ENCODE peak calls at places on chromosomes 7 and 10, in seven cellular contexts. One of them, this sample, is unnamed.

GRCh38 chr10:13776861-13777301 is 190.1 kb downstream of the PRPF18 start:
- DNase-seq in stomach: no peak
- DNase-seq in ascending aorta: no peak
- DNase-seq in ovary: no peak
- DNase-seq in body of pancreas: no peak
- DNase-seq in thoracic aorta: no peak
- DNase-seq in heart right ventricle: no peak
- DNase-seq in this sample: no peak

GRCh38 chr7:108815815-108816214 is 246.1 kb downstream of the DNAJB9 start:
- DNase-seq in ovary: no peak
- DNase-seq in thoracic aorta: no peak
- DNase-seq in ascending aorta: no peak
- DNase-seq in body of pancreas: no peak
- DNase-seq in stomach: no peak
- DNase-seq in heart right ventricle: no peak
- DNase-seq in this sample: no peak

GRCh38 chr7:101567231-101567630 is 61.9 kb downstream of the MYL10 start:
- DNase-seq in ovary: no peak
- DNase-seq in thoracic aorta: no peak
- DNase-seq in ascending aorta: peak; percentile 38
- DNase-seq in stomach: no peak
- DNase-seq in heart right ventricle: no peak
- DNase-seq in body of pancreas: no peak
- DNase-seq in this sample: no peak

GRCh38 chr7:102306916-102307677 is 20.4 kb downstream of the SH2B2 start:
- DNase-seq in ascending aorta: no peak
- DNase-seq in stomach: peak; percentile 72
- DNase-seq in thoracic aorta: no peak
- DNase-seq in ovary: no peak
- DNase-seq in body of pancreas: peak; percentile 68
- DNase-seq in heart right ventricle: peak; percentile 33
- DNase-seq in this sample: peak; percentile 45

GRCh38 chr7:94028768-94029167 is 24.6 kb upstream of the BET1 start:
- DNase-seq in body of pancreas: no peak
- DNase-seq in ovary: no peak
- DNase-seq in stomach: no peak
- DNase-seq in heart right ventricle: no peak
- DNase-seq in ascending aorta: no peak
- DNase-seq in thoracic aorta: no peak
- DNase-seq in this sample: no peak

GRCh38 chr7:23184709-23185354 is 3.0 kb downstream of the NUP42 start:
- DNase-seq in stomach: no peak
- DNase-seq in body of pancreas: peak; percentile 34
- DNase-seq in thoracic aorta: no peak
- DNase-seq in ascending aorta: no peak
- DNase-seq in ovary: no peak
- DNase-seq in heart right ventricle: peak; percentile 58
- DNase-seq in this sample: no peak

GRCh38 chr10:131010965-131011575 is 300.5 kb downstream of the TCERG1L start:
- DNase-seq in heart right ventricle: no peak
- DNase-seq in body of pancreas: no peak
- DNase-seq in ascending aorta: no peak
- DNase-seq in ovary: no peak
- DNase-seq in thoracic aorta: no peak
- DNase-seq in stomach: no peak
- DNase-seq in this sample: no peak

GRCh38 chr7:84149573-84149972 is 45.0 kb downstream of the SEMA3A start:
- DNase-seq in ovary: no peak
- DNase-seq in heart right ventricle: no peak
- DNase-seq in ascending aorta: no peak
- DNase-seq in thoracic aorta: no peak
- DNase-seq in stomach: no peak
- DNase-seq in body of pancreas: no peak
- DNase-seq in this sample: no peak

GRCh38 chr10:74991435-74991834 is 120.0 kb upstream of the SAMD8 start:
- DNase-seq in body of pancreas: no peak
- DNase-seq in ovary: no peak
- DNase-seq in ascending aorta: no peak
- DNase-seq in heart right ventricle: no peak
- DNase-seq in stomach: no peak
- DNase-seq in thoracic aorta: no peak
- DNase-seq in this sample: no peak

GRCh38 chr7:17619194-17619818 is 320.9 kb downstream of the AHR start:
- DNase-seq in stomach: no peak
- DNase-seq in ovary: no peak
- DNase-seq in ascending aorta: no peak
- DNase-seq in heart right ventricle: no peak
- DNase-seq in thoracic aorta: no peak
- DNase-seq in body of pancreas: no peak
- DNase-seq in this sample: no peak

GRCh38 chr10:538895-539294 is 150.6 kb downstream of the DIP2C start:
- DNase-seq in ovary: no peak
- DNase-seq in thoracic aorta: no peak
- DNase-seq in ascending aorta: no peak
- DNase-seq in heart right ventricle: no peak
- DNase-seq in stomach: no peak
- DNase-seq in body of pancreas: no peak
- DNase-seq in this sample: no peak

GRCh38 chr7:131538791-131539179 is 17.6 kb downstream of the PODXL start:
- DNase-seq in heart right ventricle: peak; percentile 50
- DNase-seq in body of pancreas: no peak
- DNase-seq in ovary: no peak
- DNase-seq in ascending aorta: no peak
- DNase-seq in stomach: no peak
- DNase-seq in thoracic aorta: no peak
- DNase-seq in this sample: no peak

GRCh38 chr10:100736809-100737358 is 8.5 kb upstream of the PAX2 start:
- DNase-seq in heart right ventricle: no peak
- DNase-seq in thoracic aorta: no peak
- DNase-seq in stomach: no peak
- DNase-seq in ascending aorta: no peak
- DNase-seq in body of pancreas: no peak
- DNase-seq in ovary: no peak
- DNase-seq in this sample: no peak

GRCh38 chr7:2735744-2736143 is 47.7 kb downstream of the AMZ1 start:
- DNase-seq in stomach: peak; percentile 20
- DNase-seq in thoracic aorta: no peak
- DNase-seq in ascending aorta: peak; percentile 47
- DNase-seq in ovary: no peak
- DNase-seq in body of pancreas: no peak
- DNase-seq in heart right ventricle: no peak
- DNase-seq in this sample: no peak

GRCh38 chr7:153886121-153886505 is 166.1 kb upstream of the DPP6 start:
- DNase-seq in stomach: no peak
- DNase-seq in thoracic aorta: no peak
- DNase-seq in body of pancreas: peak; percentile 28
- DNase-seq in ovary: no peak
- DNase-seq in heart right ventricle: no peak
- DNase-seq in ascending aorta: no peak
- DNase-seq in this sample: no peak

GRCh38 chr10:65611592-65611991 is 1314.2 kb upstream of the LRRTM3 start:
- DNase-seq in thoracic aorta: no peak
- DNase-seq in ovary: no peak
- DNase-seq in heart right ventricle: no peak
- DNase-seq in stomach: no peak
- DNase-seq in body of pancreas: no peak
- DNase-seq in ascending aorta: no peak
- DNase-seq in this sample: no peak

GRCh38 chr7:34761627-34762026 is 103.6 kb downstream of the NPSR1 start:
- DNase-seq in ovary: no peak
- DNase-seq in body of pancreas: no peak
- DNase-seq in thoracic aorta: no peak
- DNase-seq in ascending aorta: no peak
- DNase-seq in stomach: no peak
- DNase-seq in heart right ventricle: no peak
- DNase-seq in this sample: no peak

GRCh38 chr10:23512355-23513058 is 73.6 kb downstream of the OTUD1 start:
- DNase-seq in body of pancreas: peak; percentile 35
- DNase-seq in thoracic aorta: no peak
- DNase-seq in ovary: no peak
- DNase-seq in stomach: no peak
- DNase-seq in heart right ventricle: no peak
- DNase-seq in ascending aorta: no peak
- DNase-seq in this sample: no peak

GRCh38 chr7:148238926-148239325 is 351.6 kb upstream of the C7orf33 start:
- DNase-seq in body of pancreas: no peak
- DNase-seq in ascending aorta: no peak
- DNase-seq in thoracic aorta: no peak
- DNase-seq in stomach: no peak
- DNase-seq in heart right ventricle: no peak
- DNase-seq in ovary: no peak
- DNase-seq in this sample: no peak

GRCh38 chr7:116443646-116444045 is 55.9 kb upstream of the CAV2 start:
- DNase-seq in body of pancreas: no peak
- DNase-seq in ovary: no peak
- DNase-seq in stomach: no peak
- DNase-seq in thoracic aorta: no peak
- DNase-seq in ascending aorta: no peak
- DNase-seq in heart right ventricle: no peak
- DNase-seq in this sample: no peak

GRCh38 chr7:70573202-70573810 is 558.6 kb upstream of the GALNT17 start:
- DNase-seq in ascending aorta: no peak
- DNase-seq in heart right ventricle: no peak
- DNase-seq in thoracic aorta: no peak
- DNase-seq in ovary: no peak
- DNase-seq in body of pancreas: no peak
- DNase-seq in stomach: no peak
- DNase-seq in this sample: no peak

GRCh38 chr7:141028767-141029166 is 14.0 kb upstream of the MRPS33 start:
- DNase-seq in body of pancreas: no peak
- DNase-seq in thoracic aorta: no peak
- DNase-seq in ascending aorta: no peak
- DNase-seq in ovary: no peak
- DNase-seq in heart right ventricle: no peak
- DNase-seq in stomach: no peak
- DNase-seq in this sample: no peak

GRCh38 chr7:132263151-132263550 is 313.1 kb downstream of the PLXNA4 start:
- DNase-seq in ovary: no peak
- DNase-seq in body of pancreas: no peak
- DNase-seq in thoracic aorta: no peak
- DNase-seq in heart right ventricle: no peak
- DNase-seq in ascending aorta: no peak
- DNase-seq in stomach: no peak
- DNase-seq in this sample: no peak

GRCh38 chr7:39587393-39587792 is 21.2 kb downstream of the YAE1 start:
- DNase-seq in ascending aorta: no peak
- DNase-seq in thoracic aorta: no peak
- DNase-seq in stomach: no peak
- DNase-seq in heart right ventricle: no peak
- DNase-seq in body of pancreas: no peak
- DNase-seq in ovary: no peak
- DNase-seq in this sample: no peak
- H3K4me1 ChIP-seq in ascending aorta: no peaks in the 10 kb centered on the region
- H3K4me1 ChIP-seq in thoracic aorta: no peaks in the 10 kb centered on the region
- H3K4me1 ChIP-seq in stomach: no peaks in the 10 kb centered on the region
- H3K4me1 ChIP-seq in heart right ventricle: peaks cover 7% of the 10 kb centered on the region
- H3K4me1 ChIP-seq in body of pancreas: no peaks in the 10 kb centered on the region
- H3K4me1 ChIP-seq in ovary: no peaks in the 10 kb centered on the region
- H3K4me1 ChIP-seq in this sample: no peaks in the 10 kb centered on the region

GRCh38 chr10:43863270-43863669 is 214.6 kb upstream of the ZNF32 start:
- DNase-seq in thoracic aorta: no peak
- DNase-seq in ovary: peak; percentile 3
- DNase-seq in ascending aorta: no peak
- DNase-seq in heart right ventricle: no peak
- DNase-seq in stomach: no peak
- DNase-seq in body of pancreas: no peak
- DNase-seq in this sample: no peak

GRCh38 chr10:43862756-43863155 is 214.1 kb upstream of the ZNF32 start:
- DNase-seq in thoracic aorta: no peak
- DNase-seq in body of pancreas: no peak
- DNase-seq in heart right ventricle: no peak
- DNase-seq in stomach: no peak
- DNase-seq in ovary: peak; percentile 1
- DNase-seq in ascending aorta: no peak
- DNase-seq in this sample: no peak

GRCh38 chr10:43864622-43865021 is 215.9 kb upstream of the ZNF32 start:
- DNase-seq in thoracic aorta: no peak
- DNase-seq in ascending aorta: no peak
- DNase-seq in body of pancreas: no peak
- DNase-seq in stomach: no peak
- DNase-seq in heart right ventricle: no peak
- DNase-seq in ovary: peak; percentile 7
- DNase-seq in this sample: no peak

GRCh38 chr10:43865275-43866135 is 216.8 kb upstream of the ZNF32 start:
- DNase-seq in stomach: no peak
- DNase-seq in body of pancreas: no peak
- DNase-seq in thoracic aorta: no peak
- DNase-seq in heart right ventricle: no peak
- DNase-seq in ovary: peak; percentile 22
- DNase-seq in ascending aorta: no peak
- DNase-seq in this sample: peak; percentile 27

GRCh38 chr10:43863859-43864591 is 215.3 kb upstream of the ZNF32 start:
- DNase-seq in heart right ventricle: peak; percentile 64
- DNase-seq in stomach: peak; percentile 47
- DNase-seq in thoracic aorta: no peak
- DNase-seq in body of pancreas: peak; percentile 44
- DNase-seq in ovary: peak; percentile 6
- DNase-seq in ascending aorta: peak; percentile 85
- DNase-seq in this sample: no peak
- H3K4me1 ChIP-seq in heart right ventricle: peaks cover 36% of the 10 kb centered on the region
- H3K4me1 ChIP-seq in stomach: peaks cover 28% of the 10 kb centered on the region
- H3K4me1 ChIP-seq in thoracic aorta: peaks cover 51% of the 10 kb centered on the region
- H3K4me1 ChIP-seq in body of pancreas: peaks cover 15% of the 10 kb centered on the region
- H3K4me1 ChIP-seq in ovary: peaks cover 7% of the 10 kb centered on the region
- H3K4me1 ChIP-seq in ascending aorta: peaks cover 25% of the 10 kb centered on the region
- H3K4me1 ChIP-seq in this sample: peaks cover 12% of the 10 kb centered on the region

GRCh38 chr10:79322616-79323566 is 24.4 kb upstream of the PPIF start:
- DNase-seq in heart right ventricle: peak; percentile 36
- DNase-seq in thoracic aorta: no peak
- DNase-seq in ascending aorta: peak; percentile 84
- DNase-seq in body of pancreas: peak; percentile 78
- DNase-seq in stomach: peak; percentile 55
- DNase-seq in ovary: no peak
- DNase-seq in this sample: peak; percentile 59
- H3K4me1 ChIP-seq in heart right ventricle: no peaks in the 10 kb centered on the region
- H3K4me1 ChIP-seq in thoracic aorta: peaks cover 3% of the 10 kb centered on the region
- H3K4me1 ChIP-seq in ascending aorta: no peaks in the 10 kb centered on the region
- H3K4me1 ChIP-seq in body of pancreas: no peaks in the 10 kb centered on the region
- H3K4me1 ChIP-seq in stomach: peaks cover 4% of the 10 kb centered on the region
- H3K4me1 ChIP-seq in ovary: peaks cover 5% of the 10 kb centered on the region
- H3K4me1 ChIP-seq in this sample: peaks cover 8% of the 10 kb centered on the region

DNA sequence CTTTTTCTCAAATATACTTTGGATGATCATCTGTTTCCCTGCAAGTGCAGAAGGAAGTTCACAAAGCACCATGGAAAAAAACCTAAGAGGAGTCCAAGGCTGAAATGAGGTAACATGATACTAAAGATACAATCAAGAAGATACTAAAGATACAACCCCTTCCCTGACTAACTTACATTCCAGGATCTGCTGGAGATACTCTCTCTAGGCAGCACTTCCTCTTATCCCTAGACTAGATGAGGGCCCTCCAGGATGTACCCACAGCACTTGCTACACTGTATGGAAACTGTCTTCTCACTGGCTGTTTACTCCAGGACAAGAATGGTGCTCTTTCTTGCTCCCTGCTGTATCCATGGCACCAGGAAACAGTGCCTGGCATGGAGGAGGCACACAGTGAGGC is 116.4 kb upstream of the NFE2L3 start:
- DNase-seq in heart right ventricle: no peak
- DNase-seq in stomach: no peak
- DNase-seq in thoracic aorta: no peak
- DNase-seq in body of pancreas: no peak
- DNase-seq in ovary: no peak
- DNase-seq in ascending aorta: no peak
- DNase-seq in this sample: no peak
- H3K4me1 ChIP-seq in heart right ventricle: no peaks in the 10 kb centered on the region
- H3K4me1 ChIP-seq in stomach: peaks cover 6% of the 10 kb centered on the region
- H3K4me1 ChIP-seq in thoracic aorta: no peaks in the 10 kb centered on the region
- H3K4me1 ChIP-seq in body of pancreas: peaks cover 5% of the 10 kb centered on the region
- H3K4me1 ChIP-seq in ovary: no peaks in the 10 kb centered on the region
- H3K4me1 ChIP-seq in ascending aorta: no peaks in the 10 kb centered on the region
- H3K4me1 ChIP-seq in this sample: no peaks in the 10 kb centered on the region

GRCh38 chr10:80203835-80204148 is 1.5 kb downstream of the ANXA11 start:
- DNase-seq in body of pancreas: no peak
- DNase-seq in ascending aorta: no peak
- DNase-seq in stomach: no peak
- DNase-seq in ovary: no peak
- DNase-seq in heart right ventricle: no peak
- DNase-seq in thoracic aorta: no peak
- DNase-seq in this sample: no peak
- H3K4me1 ChIP-seq in body of pancreas: peaks cover 80% of the 10 kb centered on the region
- H3K4me1 ChIP-seq in ascending aorta: peaks cover 67% of the 10 kb centered on the region
- H3K4me1 ChIP-seq in stomach: peaks cover 87% of the 10 kb centered on the region
- H3K4me1 ChIP-seq in ovary: peaks cover 26% of the 10 kb centered on the region
- H3K4me1 ChIP-seq in heart right ventricle: peaks cover 59% of the 10 kb centered on the region
- H3K4me1 ChIP-seq in thoracic aorta: peaks cover 82% of the 10 kb centered on the region
- H3K4me1 ChIP-seq in this sample: peaks cover 25% of the 10 kb centered on the region